ENCODE peak calls at places on chromosomes 1 and 21, in nine cellular contexts. One of them, this sample, is unnamed.

GRCh38 chr1:53238197-53239155 is at the start of gene MAGOH:
- DNase-seq in transverse colon: peak
- DNase-seq in HepG2: peak
- DNase-seq in prostate gland: peak
- DNase-seq in stomach: peak
- DNase-seq in K562: peak
- DNase-seq in HL-60: peak
- DNase-seq in sigmoid colon: peak
- DNase-seq in H1: peak
- DNase-seq in this sample: peak

GRCh38 chr1:225610539-225610938 is 42.4 kb downstream of the ENAH start:
- DNase-seq in transverse colon: no peak
- DNase-seq in HepG2: no peak
- DNase-seq in prostate gland: no peak
- DNase-seq in stomach: no peak
- DNase-seq in K562: no peak
- DNase-seq in HL-60: no peak
- DNase-seq in sigmoid colon: no peak
- DNase-seq in H1: no peak
- DNase-seq in this sample: no peak

GRCh38 chr1:28395181-28395580 is 25.6 kb downstream of the PHACTR4 start:
- DNase-seq in transverse colon: no peak
- DNase-seq in HepG2: no peak
- DNase-seq in prostate gland: no peak
- DNase-seq in stomach: no peak
- DNase-seq in K562: peak
- DNase-seq in HL-60: no peak
- DNase-seq in sigmoid colon: no peak
- DNase-seq in H1: no peak
- DNase-seq in this sample: no peak

GRCh38 chr1:16727190-16728111 is 12.9 kb upstream of the RNU1-4 start:
- DNase-seq in transverse colon: peak
- DNase-seq in HepG2: peak
- DNase-seq in prostate gland: peak
- DNase-seq in stomach: peak
- DNase-seq in K562: peak
- DNase-seq in HL-60: peak
- DNase-seq in sigmoid colon: peak
- DNase-seq in H1: peak
- DNase-seq in this sample: peak

GRCh38 chr1:117067528-117068370 is 7.6 kb downstream of the TTF2 start:
- DNase-seq in transverse colon: peak
- DNase-seq in HepG2: peak
- DNase-seq in prostate gland: peak
- DNase-seq in stomach: peak
- DNase-seq in K562: peak
- DNase-seq in HL-60: peak
- DNase-seq in sigmoid colon: peak
- DNase-seq in H1: no peak
- DNase-seq in this sample: no peak

GRCh38 chr21:46406001-46406400 is 52.7 kb upstream of the DIP2A start:
- DNase-seq in transverse colon: no peak
- DNase-seq in HepG2: no peak
- DNase-seq in prostate gland: no peak
- DNase-seq in stomach: no peak
- DNase-seq in K562: no peak
- DNase-seq in HL-60: no peak
- DNase-seq in sigmoid colon: no peak
- DNase-seq in H1: no peak
- DNase-seq in this sample: no peak

GRCh38 chr1:37741130-37741529 is 23.8 kb downstream of the EPHA10 start:
- DNase-seq in transverse colon: no peak
- DNase-seq in HepG2: no peak
- DNase-seq in prostate gland: no peak
- DNase-seq in stomach: no peak
- DNase-seq in K562: no peak
- DNase-seq in HL-60: no peak
- DNase-seq in sigmoid colon: no peak
- DNase-seq in H1: no peak
- DNase-seq in this sample: no peak

GRCh38 chr21:45523411-45524101 is 18.7 kb downstream of the SLC19A1 start:
- DNase-seq in transverse colon: peak
- DNase-seq in HepG2: no peak
- DNase-seq in prostate gland: no peak
- DNase-seq in stomach: peak
- DNase-seq in K562: no peak
- DNase-seq in HL-60: no peak
- DNase-seq in sigmoid colon: peak
- DNase-seq in H1: no peak
- DNase-seq in this sample: no peak

GRCh38 chr1:168506204-168506819 is 37.5 kb downstream of the XCL2 start:
- DNase-seq in transverse colon: no peak
- DNase-seq in HepG2: no peak
- DNase-seq in prostate gland: no peak
- DNase-seq in stomach: no peak
- DNase-seq in K562: no peak
- DNase-seq in HL-60: no peak
- DNase-seq in sigmoid colon: no peak
- DNase-seq in H1: no peak
- DNase-seq in this sample: no peak

GRCh38 chr1:228978486-228979324 is 243.4 kb downstream of the RHOU start:
- DNase-seq in transverse colon: peak
- DNase-seq in HepG2: no peak
- DNase-seq in prostate gland: peak
- DNase-seq in stomach: peak
- DNase-seq in K562: no peak
- DNase-seq in HL-60: no peak
- DNase-seq in sigmoid colon: peak
- DNase-seq in H1: no peak
- DNase-seq in this sample: peak

GRCh38 chr1:14921057-14921456 is 232.5 kb upstream of the TMEM51 start:
- DNase-seq in transverse colon: no peak
- DNase-seq in HepG2: no peak
- DNase-seq in prostate gland: no peak
- DNase-seq in stomach: no peak
- DNase-seq in K562: no peak
- DNase-seq in HL-60: no peak
- DNase-seq in sigmoid colon: no peak
- DNase-seq in H1: no peak
- DNase-seq in this sample: no peak

GRCh38 chr1:45008516-45008915 is 2.6 kb downstream of the HECTD3 start:
- DNase-seq in transverse colon: no peak
- DNase-seq in HepG2: no peak
- DNase-seq in prostate gland: no peak
- DNase-seq in stomach: no peak
- DNase-seq in K562: no peak
- DNase-seq in HL-60: no peak
- DNase-seq in sigmoid colon: no peak
- DNase-seq in H1: no peak
- DNase-seq in this sample: no peak

DNA sequence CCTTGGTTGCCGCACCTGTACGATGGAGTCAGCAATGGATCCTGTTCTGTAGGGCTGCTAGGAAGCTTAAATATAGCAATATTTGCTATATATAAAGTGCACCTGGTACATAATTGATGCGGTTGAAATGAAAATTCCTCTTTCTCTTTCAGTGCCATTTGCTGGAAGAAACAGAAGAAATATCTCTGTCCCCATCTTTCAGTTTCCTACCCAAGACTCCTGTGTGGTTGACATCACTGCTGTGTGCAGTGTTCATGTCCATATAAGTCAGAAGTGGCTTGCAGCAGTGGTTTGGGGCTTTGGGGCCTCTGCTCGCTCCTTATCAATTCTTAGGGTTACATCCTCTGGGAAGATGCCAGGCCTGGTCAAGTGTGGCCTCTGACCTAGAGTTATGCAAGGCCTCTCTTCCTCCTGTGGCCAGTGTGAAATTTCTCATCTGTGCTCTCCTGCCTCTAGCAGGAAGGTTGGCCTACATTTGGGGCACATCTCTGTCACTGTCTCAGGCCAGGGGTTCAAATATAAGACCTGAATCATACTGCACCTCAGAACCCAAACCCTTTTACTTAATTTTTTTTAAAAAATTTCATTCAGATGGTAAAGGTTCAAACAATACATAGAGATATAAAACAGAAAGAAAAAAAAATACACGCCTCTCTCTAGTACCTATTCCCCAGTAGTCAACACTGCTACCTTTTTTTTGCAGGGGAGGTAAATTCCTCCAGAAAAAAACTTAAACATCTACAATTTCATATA is 32.7 kb downstream of the MAPKAPK2 start:
- DNase-seq in transverse colon: peak
- DNase-seq in HepG2: no peak
- DNase-seq in prostate gland: no peak
- DNase-seq in stomach: no peak
- DNase-seq in K562: no peak
- DNase-seq in HL-60: peak
- DNase-seq in sigmoid colon: peak
- DNase-seq in H1: no peak
- DNase-seq in this sample: no peak
- H3K27ac ChIP-seq in transverse colon: peak
- H3K27ac ChIP-seq in HepG2: no peak
- H3K27ac ChIP-seq in prostate gland: no peak
- H3K27ac ChIP-seq in stomach: peak
- H3K27ac ChIP-seq in K562: peak
- H3K27ac ChIP-seq in HL-60: no peak
- H3K27ac ChIP-seq in sigmoid colon: peak
- H3K27ac ChIP-seq in H1: no peak
- H3K27ac ChIP-seq in this sample: peak

GRCh38 chr1:47805826-47806450 is 191.2 kb downstream of the TRABD2B start:
- DNase-seq in transverse colon: no peak
- DNase-seq in HepG2: no peak
- DNase-seq in prostate gland: no peak
- DNase-seq in stomach: no peak
- DNase-seq in K562: no peak
- DNase-seq in HL-60: no peak
- DNase-seq in sigmoid colon: no peak
- DNase-seq in H1: no peak
- DNase-seq in this sample: no peak

GRCh38 chr1:47812848-47813508 is 184.2 kb downstream of the TRABD2B start:
- DNase-seq in transverse colon: no peak
- DNase-seq in HepG2: no peak
- DNase-seq in prostate gland: no peak
- DNase-seq in stomach: no peak
- DNase-seq in K562: no peak
- DNase-seq in HL-60: no peak
- DNase-seq in sigmoid colon: no peak
- DNase-seq in H1: no peak
- DNase-seq in this sample: no peak

GRCh38 chr1:47808612-47809011 is 188.6 kb downstream of the TRABD2B start:
- DNase-seq in transverse colon: no peak
- DNase-seq in HepG2: no peak
- DNase-seq in prostate gland: no peak
- DNase-seq in stomach: no peak
- DNase-seq in K562: no peak
- DNase-seq in HL-60: no peak
- DNase-seq in sigmoid colon: no peak
- DNase-seq in H1: no peak
- DNase-seq in this sample: no peak

GRCh38 chr1:47810964-47811650 is 186.1 kb downstream of the TRABD2B start:
- DNase-seq in transverse colon: no peak
- DNase-seq in HepG2: no peak
- DNase-seq in prostate gland: no peak
- DNase-seq in stomach: no peak
- DNase-seq in K562: no peak
- DNase-seq in HL-60: no peak
- DNase-seq in sigmoid colon: no peak
- DNase-seq in H1: no peak
- DNase-seq in this sample: no peak

DNA sequence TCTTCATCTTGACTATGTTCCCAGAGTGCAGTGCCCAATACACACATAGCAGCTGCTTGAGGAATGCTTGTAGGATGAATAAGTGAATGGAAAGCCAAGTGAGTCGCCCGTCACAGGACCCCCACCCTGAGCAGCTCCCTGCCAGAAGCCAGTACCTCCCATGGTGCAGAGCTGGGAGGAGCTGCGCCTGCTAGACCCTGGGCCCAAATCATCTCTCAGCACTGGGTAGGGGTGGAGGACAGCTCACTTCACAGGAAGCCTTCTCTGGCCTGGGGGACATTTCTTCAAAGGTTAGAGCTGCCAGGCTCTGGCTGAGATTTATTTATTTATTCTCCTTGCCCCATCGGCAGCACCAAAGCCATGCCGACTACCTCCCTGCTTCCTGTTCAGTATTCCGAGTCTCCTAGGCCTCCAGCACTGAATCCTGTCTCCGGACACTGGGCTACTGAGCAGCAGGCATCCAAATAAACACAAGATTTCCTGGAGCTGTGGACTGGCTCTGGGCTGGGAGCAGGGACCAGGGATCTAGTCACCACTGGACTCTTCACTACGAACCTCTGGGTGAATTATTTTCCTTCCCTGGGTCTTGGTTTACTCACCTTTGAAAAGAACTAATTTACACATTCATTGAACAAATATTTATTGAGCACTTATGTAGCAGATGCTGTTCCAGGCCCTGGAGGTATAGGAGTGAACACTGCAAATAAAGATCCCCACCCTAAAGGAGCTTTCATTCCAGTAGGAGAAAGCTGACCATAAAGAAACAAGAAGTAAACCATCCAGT is 187.7 kb downstream of the TRABD2B start:
- DNase-seq in transverse colon: no peak
- DNase-seq in HepG2: peak
- DNase-seq in prostate gland: no peak
- DNase-seq in stomach: no peak
- DNase-seq in K562: no peak
- DNase-seq in HL-60: no peak
- DNase-seq in sigmoid colon: no peak
- DNase-seq in H1: no peak
- DNase-seq in this sample: no peak
- TF ChIP-seq CTCF in transverse colon: no peak
- TF ChIP-seq CTCF in HepG2: no peak
- TF ChIP-seq CTCF in prostate gland: no peak
- TF ChIP-seq CTCF in stomach: no peak
- TF ChIP-seq CTCF in K562: no peak
- TF ChIP-seq CTCF in HL-60: no peak
- TF ChIP-seq CTCF in sigmoid colon: no peak
- TF ChIP-seq CTCF in H1: no peak
- TF ChIP-seq CTCF in this sample: no peak

GRCh38 chr1:110024613-110025012 is 9.8 kb upstream of the STRIP1 start:
- DNase-seq in transverse colon: no peak
- DNase-seq in HepG2: no peak
- DNase-seq in prostate gland: no peak
- DNase-seq in stomach: no peak
- DNase-seq in K562: no peak
- DNase-seq in HL-60: no peak
- DNase-seq in sigmoid colon: no peak
- DNase-seq in H1: no peak
- DNase-seq in this sample: no peak
- TF ChIP-seq POLR2AphosphoS5 in transverse colon: no peak
- TF ChIP-seq POLR2AphosphoS5 in HepG2: no peak
- TF ChIP-seq POLR2AphosphoS5 in prostate gland: no peak
- TF ChIP-seq POLR2AphosphoS5 in stomach: no peak
- TF ChIP-seq POLR2AphosphoS5 in K562: no peak
- TF ChIP-seq POLR2AphosphoS5 in HL-60: no peak
- TF ChIP-seq POLR2AphosphoS5 in sigmoid colon: no peak
- TF ChIP-seq POLR2AphosphoS5 in H1: no peak
- TF ChIP-seq POLR2AphosphoS5 in this sample: no peak

DNA sequence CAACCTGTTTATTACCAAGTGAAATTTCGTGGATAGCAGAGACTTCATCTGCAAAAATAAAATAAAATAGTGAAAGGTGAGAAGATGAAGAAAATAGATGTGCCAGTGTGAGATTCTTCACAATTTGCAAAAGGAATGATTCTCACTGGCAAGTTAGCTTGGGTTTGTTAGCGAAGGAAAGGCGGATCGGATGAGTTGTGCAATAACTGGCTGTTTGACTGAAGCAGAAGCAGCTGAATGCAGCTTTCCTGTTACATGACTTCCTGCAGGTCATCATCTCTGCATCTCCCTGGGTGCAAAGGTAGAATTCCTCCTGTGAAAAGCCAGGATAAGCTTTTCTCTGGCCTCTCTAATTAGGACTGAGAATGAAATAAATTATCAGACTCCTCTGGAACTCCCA is 263.1 kb upstream of the CHRM3 start:
- DNase-seq in transverse colon: no peak
- DNase-seq in HepG2: no peak
- DNase-seq in prostate gland: no peak
- DNase-seq in stomach: no peak
- DNase-seq in K562: no peak
- DNase-seq in HL-60: peak
- DNase-seq in sigmoid colon: no peak
- DNase-seq in H1: no peak
- DNase-seq in this sample: no peak
- H3K27ac ChIP-seq in transverse colon: no peak
- H3K27ac ChIP-seq in HepG2: no peak
- H3K27ac ChIP-seq in prostate gland: no peak
- H3K27ac ChIP-seq in stomach: no peak
- H3K27ac ChIP-seq in K562: no peak
- H3K27ac ChIP-seq in HL-60: no peak
- H3K27ac ChIP-seq in sigmoid colon: no peak
- H3K27ac ChIP-seq in H1: no peak
- H3K27ac ChIP-seq in this sample: no peak